ENCODE peak calls at places on chromosomes 16 and 17, in eight cellular contexts. T, F, S, Q, Y, N, J and H are unnamed samples.
A peak's percentile ranks its signal among the peaks of the same experiment; 100 is the strongest.

GRCh38 chr17:82241183-82241925 is 12.5 kb downstream of the SLC16A3 start:
- DNase-seq in J (peak; percentile 93), N (no peak), F (peak; percentile 94), Y (no peak), Q (peak; percentile 83), T (no peak), S (peak; percentile 79), H (peak; percentile 82)

GRCh38 chr16:12413393-12413792 is 390.3 kb downstream of the CPPED1 start:
- DNase-seq in Y (no peak), N (no peak), T (no peak), S (no peak), Q (no peak), F (no peak), J (no peak), H (no peak)

GRCh38 chr16:51392651-51393187 is 241.6 kb upstream of the SALL1 start:
- DNase-seq in Y (no peak), J (no peak), N (peak; percentile 42), Q (peak; percentile 12), F (no peak), T (no peak), S (no peak), H (no peak)

GRCh38 chr17:65018612-65019290 is 37.8 kb downstream of the GNA13 start:
- DNase-seq in F (no peak), S (no peak), N (no peak), J (no peak), Q (no peak), T (no peak), Y (no peak), H (no peak)

GRCh38 chr17:75456417-75457046 is at the start of gene TMEM94:
- DNase-seq in J (peak; percentile 94), N (peak; percentile 95), Q (peak; percentile 93), Y (peak; percentile 95), F (peak; percentile 98), T (peak; percentile 96), S (peak; percentile 92), H (peak; percentile 93)

GRCh38 chr16:51651061-51651466 is 500.0 kb upstream of the SALL1 start:
- DNase-seq in F (no peak), J (no peak), N (no peak), Y (peak; percentile 16), Q (no peak), S (no peak), T (no peak), H (no peak)

GRCh38 chr17:29570521-29570920 is 2.0 kb downstream of the TP53I13 start:
- DNase-seq in Y (no peak), T (no peak), N (no peak), F (peak; percentile 11), J (peak; percentile 27), Q (no peak), S (no peak), H (no peak)

GRCh38 chr17:38397227-38397626 is 31.0 kb upstream of the ARHGAP23 start:
- DNase-seq in Y (no peak), S (no peak), J (no peak), N (no peak), Q (no peak), F (no peak), T (no peak), H (no peak)

GRCh38 chr16:10324210-10324609 is 61.7 kb upstream of the ATF7IP2 start:
- DNase-seq in S (no peak), Q (no peak), N (no peak), T (no peak), F (no peak), J (no peak), Y (no peak), H (no peak)

GRCh38 chr17:82927661-82928601 is 88.1 kb upstream of the ZNF750 start:
- DNase-seq in Y (no peak), T (no peak), Q (peak; percentile 27), F (no peak), J (peak; percentile 67), S (no peak), N (no peak), H (peak; percentile 4)

GRCh38 chr16:78789556-78789955 is 690.1 kb downstream of the WWOX start:
- DNase-seq in Q (no peak), S (no peak), T (no peak), J (no peak), F (no peak), Y (peak; percentile 4), N (no peak), H (no peak)

GRCh38 chr16:23607740-23608139 is 11.6 kb upstream of the NDUFAB1 start:
- DNase-seq in T (no peak), Y (no peak), J (no peak), F (no peak), Q (no peak), S (no peak), N (no peak), H (no peak)

GRCh38 chr16:10314811-10315210 is 71.0 kb upstream of the ATF7IP2 start:
- DNase-seq in J (no peak), T (peak; percentile 31), S (no peak), N (no peak), Y (no peak), F (no peak), Q (no peak), H (no peak)

GRCh38 chr16:89185062-89185751 is 13.7 kb downstream of the CDH15 start:
- DNase-seq in N (no peak), T (no peak), F (no peak), S (no peak), J (peak; percentile 71), Q (peak; percentile 8), Y (no peak), H (no peak)

GRCh38 chr17:76384987-76385891 is 830 bp downstream of the SPHK1 start:
- DNase-seq in N (no peak), T (peak; percentile 22), Y (no peak), J (peak; percentile 89), Q (peak; percentile 72), S (no peak), F (no peak), H (peak; percentile 41)

GRCh38 chr16:87528690-87529579 is 36.1 kb upstream of the ZCCHC14 start:
- DNase-seq in S (no peak), J (no peak), T (no peak), Q (no peak), Y (no peak), F (no peak), N (no peak), H (no peak)

GRCh38 chr16:27579086-27579980 is 29.4 kb downstream of the KATNIP start:
- DNase-seq in F (no peak), T (no peak), Q (no peak), S (peak; percentile 14), J (no peak), N (peak; percentile 3), Y (no peak), H (no peak)

GRCh38 chr16:66605177-66605999 is 884 bp downstream of the CMTM3 start:
- DNase-seq in Y (no peak), J (peak; percentile 92), N (no peak), T (peak; percentile 23), Q (peak; percentile 76), F (peak; percentile 50), S (peak; percentile 55), H (peak; percentile 74)

GRCh38 chr16:50326835-50327465 is 41.8 kb downstream of the BRD7 start:
- DNase-seq in N (no peak), S (no peak), F (no peak), J (no peak), T (peak; percentile 87), Q (peak; percentile 24), Y (no peak), H (no peak)

GRCh38 chr17:79595956-79596355 is 14.9 kb downstream of the RBFOX3 start:
- DNase-seq in F (no peak), Y (no peak), S (no peak), J (no peak), T (no peak), N (no peak), Q (no peak), H (no peak)

GRCh38 chr17:7836596-7837374 is 2.8 kb downstream of the KDM6B start:
- DNase-seq in F (peak; percentile 97), Y (peak; percentile 97), J (peak; percentile 92), S (peak; percentile 93), Q (peak; percentile 90), N (peak; percentile 91), T (peak; percentile 69), H (peak; percentile 90)

GRCh38 chr17:5508855-5509254 is 22.5 kb downstream of the MIS12 start:
- DNase-seq in F (no peak), N (no peak), Y (no peak), Q (no peak), T (no peak), S (no peak), J (no peak), H (no peak)

GRCh38 chr17:61429274-61429673 is 22.9 kb upstream of the TBX4 start:
- DNase-seq in J (no peak), Q (no peak), N (no peak), F (no peak), Y (no peak), T (no peak), S (no peak), H (no peak)